ENCODE peak calls at places on chromosome 4, in seven cellular contexts. L is RPMI8226; Q is left kidney; F is HFF-Myc; D is naive thymus-derived CD8-positive, alpha-beta T cell; R is foreskin fibroblast; I is KG1. W is an unnamed sample.

GRCh38 chr4:26441110-26441509 is 49.2 kb downstream of the CCKAR start:
- DNase-seq in L (no peak), Q (no peak), F (no peak), D (no peak), R (peak; percentile 63), I (no peak), W (no peak)

GRCh38 chr4:124757121-124757520 is 44.6 kb upstream of the ANKRD50 start:
- DNase-seq in L (no peak), Q (no peak), F (peak; percentile 12), D (no peak), R (peak; percentile 70), I (no peak), W (no peak)

GRCh38 chr4:115470763-115471162 is 357.3 kb upstream of the NDST4 start:
- DNase-seq in L (no peak), Q (no peak), F (no peak), D (no peak), R (no peak), I (no peak), W (no peak)

GRCh38 chr4:102064747-102065442 is 274.4 kb downstream of the BANK1 start:
- DNase-seq in L (no peak), Q (no peak), F (no peak), D (no peak), R (no peak), I (no peak), W (no peak)

GRCh38 chr4:77493120-77493767 is 112.4 kb upstream of the CXCL13 start:
- DNase-seq in L (no peak), Q (no peak), F (no peak), D (no peak), R (no peak), I (no peak), W (no peak)

GRCh38 chr4:165874799-165875371 is 1.8 kb downstream of the TLL1 start:
- DNase-seq in L (no peak), Q (peak; percentile 77), F (no peak), D (no peak), R (no peak), I (no peak), W (peak; percentile 3)

GRCh38 chr4:165325732-165326512 is 1.5 kb upstream of the MSMO1 start:
- DNase-seq in L (peak; percentile 46), Q (peak; percentile 17), F (peak; percentile 59), D (no peak), R (peak; percentile 87), I (no peak), W (no peak)

GRCh38 chr4:84503495-84504437 is 4.7 kb upstream of the NKX6-1 start:
- DNase-seq in L (peak; percentile 69), Q (peak; percentile 93), F (peak; percentile 42), D (no peak), R (peak; percentile 81), I (peak; percentile 30), W (no peak)

GRCh38 chr4:76539979-76540378 is 105.0 kb downstream of the SHROOM3 start:
- DNase-seq in L (no peak), Q (no peak), F (no peak), D (no peak), R (peak; percentile 26), I (no peak), W (no peak)

GRCh38 chr4:40316782-40317635 is 18.1 kb upstream of the CHRNA9 start:
- DNase-seq in L (peak; percentile 73), Q (peak; percentile 92), F (peak; percentile 64), D (peak; percentile 69), R (peak; percentile 93), I (no peak), W (peak; percentile 65)

GRCh38 chr4:118920247-118920646 is 31.6 kb downstream of the SYNPO2 start:
- DNase-seq in L (no peak), Q (no peak), F (no peak), D (no peak), R (peak; percentile 70), I (no peak), W (no peak)

GRCh38 chr4:10684631-10685030 is at the start of gene CLNK:
- DNase-seq in L (peak; percentile 57), Q (no peak), F (no peak), D (no peak), R (no peak), I (peak; percentile 77), W (no peak)

GRCh38 chr4:153669838-153670237 is 14.2 kb upstream of the TLR2 start:
- DNase-seq in L (no peak), Q (no peak), F (no peak), D (no peak), R (no peak), I (no peak), W (no peak)

GRCh38 chr4:90245837-90246236 is 118.6 kb downstream of the CCSER1 start:
- DNase-seq in L (no peak), Q (no peak), F (no peak), D (no peak), R (no peak), I (no peak), W (no peak)

GRCh38 chr4:76989391-76990061 is 40.0 kb downstream of the SEPTIN11 start:
- DNase-seq in L (no peak), Q (no peak), F (no peak), D (peak; percentile 77), R (no peak), I (peak; percentile 23), W (peak; percentile 58)

GRCh38 chr4:11073621-11074051 is 355.1 kb downstream of the HS3ST1 start:
- DNase-seq in L (no peak), Q (no peak), F (no peak), D (no peak), R (peak; percentile 66), I (no peak), W (no peak)

GRCh38 chr4:48902266-48902665 is 4.3 kb downstream of the OCIAD2 start:
- DNase-seq in L (no peak), Q (no peak), F (no peak), D (no peak), R (peak; percentile 64), I (no peak), W (no peak)

GRCh38 chr4:143348233-143349077 is 11.8 kb downstream of the GAB1 start:
- DNase-seq in L (no peak), Q (no peak), F (no peak), D (no peak), R (no peak), I (no peak), W (no peak)

GRCh38 chr4:2833671-2834000 is 10.0 kb upstream of the ADD1 start:
- DNase-seq in L (no peak), Q (no peak), F (no peak), D (no peak), R (no peak), I (no peak), W (no peak)

GRCh38 chr4:95093936-95094929 is 336.5 kb downstream of the BMPR1B start:
- DNase-seq in L (no peak), Q (no peak), F (no peak), D (no peak), R (no peak), I (no peak), W (no peak)

GRCh38 chr4:25523405-25523804 is 132.2 kb upstream of the SLC34A2 start:
- DNase-seq in L (no peak), Q (no peak), F (no peak), D (no peak), R (no peak), I (no peak), W (no peak)

GRCh38 chr4:47733506-47733905 is 104.4 kb downstream of the CORIN start:
- DNase-seq in L (no peak), Q (no peak), F (no peak), D (no peak), R (no peak), I (no peak), W (no peak)

GRCh38 chr4:142983111-142983510 is 137.0 kb upstream of the INPP4B start:
- DNase-seq in L (no peak), Q (no peak), F (no peak), D (no peak), R (no peak), I (no peak), W (no peak)

GRCh38 chr4:153127773-153128494 is 76.3 kb upstream of the TRIM2 start:
- DNase-seq in L (peak; percentile 78), Q (peak; percentile 96), F (no peak), D (peak; percentile 83), R (peak; percentile 93), I (peak; percentile 70), W (peak; percentile 75)